ENCODE peak calls at places on chromosomes 6 and 20, in four cellular contexts. R is WTC11, O is HepG2, B is GM12878. L is an unnamed sample.

GRCh38 chr6:112431803-112432202 is 84.7 kb downstream of the RFPL4B start:
- DNase-seq in R (no peak), B (no peak), O (no peak), L (no peak)

GRCh38 chr6:31907158-31907813 is 5.4 kb upstream of the ZBTB12 start:
- DNase-seq in B (no peak), O (peak), R (no peak), L (no peak)

GRCh38 chr6:110761371-110761770 is 53.9 kb downstream of the CDK19 start:
- DNase-seq in R (no peak), B (no peak), O (no peak), L (no peak)

GRCh38 chr6:53503060-53503459 is 41.8 kb downstream of the GCLC start:
- DNase-seq in O (no peak), R (no peak), B (no peak), L (no peak)

GRCh38 chr6:31575335-31575901 is at the start of gene TNF:
- DNase-seq in B (peak), O (no peak), R (no peak), L (no peak)

GRCh38 chr6:137208279-137208678 is 10.9 kb downstream of the IFNGR1 start:
- DNase-seq in O (no peak), B (no peak), R (no peak), L (no peak)

GRCh38 chr6:84892666-84893065 is 128.3 kb upstream of the TBX18 start:
- DNase-seq in O (no peak), B (no peak), R (no peak), L (no peak)

GRCh38 chr6:56959094-56959493 is 4.2 kb downstream of the BEND6 start:
- DNase-seq in R (no peak), B (no peak), O (no peak), L (no peak)

GRCh38 chr20:7161690-7162089 is 394.2 kb downstream of the BMP2 start:
- DNase-seq in B (no peak), O (peak), R (peak), L (no peak)

GRCh38 chr6:83592770-83593394 is 80.5 kb downstream of the PRSS35 start:
- DNase-seq in B (peak), O (peak), R (peak), L (peak)

GRCh38 chr20:51705400-51705799 is 62.8 kb downstream of the ATP9A start:
- DNase-seq in B (no peak), R (no peak), O (no peak), L (no peak)

GRCh38 chr6:157143171-157143884 is 180.0 kb downstream of the TMEM242 start:
- DNase-seq in R (no peak), O (no peak), B (no peak), L (no peak)

GRCh38 chr6:54173084-54173483 is 61.8 kb downstream of the MLIP start:
- DNase-seq in B (no peak), O (no peak), R (no peak), L (no peak)

GRCh38 chr20:62876826-62877728 is 15.5 kb upstream of the TCFL5 start:
- DNase-seq in O (no peak), B (no peak), R (peak), L (no peak)

GRCh38 chr20:7015257-7015656 is 247.8 kb downstream of the BMP2 start:
- DNase-seq in O (no peak), B (no peak), R (no peak), L (no peak)

GRCh38 chr20:58233881-58234528 is 5.6 kb upstream of the ANKRD60 start:
- DNase-seq in R (peak), O (peak), B (no peak), L (peak)

GRCh38 chr20:56929606-56930005 is 300.5 kb downstream of the TFAP2C start:
- DNase-seq in B (no peak), O (no peak), R (no peak), L (no peak)

GRCh38 chr20:36065427-36065998 is 89.0 kb upstream of the EPB41L1 start:
- DNase-seq in R (no peak), B (no peak), O (no peak), L (no peak)

GRCh38 chr20:36582821-36583220 is 9.4 kb downstream of the TGIF2 start:
- DNase-seq in R (no peak), O (no peak), B (no peak), L (no peak)

GRCh38 chr20:330233-331149 is 5.1 kb downstream of the SOX12 start:
- DNase-seq in O (peak), B (no peak), R (peak), L (peak)

GRCh38 chr6:111482236-111482958 is 621 bp downstream of the REV3L start:
- DNase-seq in B (no peak), O (no peak), R (peak), L (peak)

GRCh38 chr6:18242062-18242851 is 22.1 kb downstream of the DEK start:
- DNase-seq in B (no peak), O (peak), R (no peak), L (no peak)

GRCh38 chr20:63587781-63588591 is 13.9 kb upstream of the HELZ2 start:
- DNase-seq in R (no peak), O (no peak), B (no peak), L (no peak)

GRCh38 chr6:33877982-33878381 is 74.2 kb upstream of the MLN start:
- DNase-seq in B (no peak), O (no peak), R (no peak), L (no peak)

GRCh38 chr6:111624391-111625098 is 18.9 kb upstream of the TRAF3IP2 start:
- DNase-seq in R (no peak), B (no peak), O (no peak), L (no peak)

GRCh38 chr6:162875070-162875469 is 147.3 kb downstream of the PACRG start:
- DNase-seq in O (no peak), B (no peak), R (no peak), L (no peak)

GRCh38 chr6:105077592-105078463 is 102.0 kb downstream of the POPDC3 start:
- DNase-seq in O (peak), B (no peak), R (no peak), L (peak)

GRCh38 chr6:5471637-5472430 is 210.5 kb downstream of the FARS2 start:
- DNase-seq in B (no peak), R (peak), O (no peak), L (no peak)

GRCh38 chr20:11248691-11249178 is 574.9 kb upstream of the JAG1 start:
- DNase-seq in R (no peak), O (no peak), B (no peak), L (no peak)

GRCh38 chr6:128696651-128697391 is 176.4 kb upstream of the PTPRK start:
- DNase-seq in O (no peak), B (no peak), R (no peak), L (no peak)

GRCh38 chr20:20743511-20744169 is 31.2 kb upstream of the RALGAPA2 start:
- DNase-seq in R (peak), B (no peak), O (peak), L (no peak)

GRCh38 chr6:110656492-110656891 is 158.8 kb downstream of the CDK19 start:
- DNase-seq in R (no peak), B (no peak), O (peak), L (no peak)

GRCh38 chr6:111642463-111643158 is 36.9 kb upstream of the TRAF3IP2 start:
- DNase-seq in B (peak), O (peak), R (peak), L (peak)

GRCh38 chr6:37624606-37625574 is 72.8 kb downstream of the MDGA1 start:
- DNase-seq in B (no peak), O (no peak), R (no peak), L (peak)

GRCh38 chr20:4112490-4113420 is 97.4 kb upstream of the RNF24 start:
- DNase-seq in B (peak), O (no peak), R (no peak), L (no peak)

GRCh38 chr20:36062799-36063198 is 91.7 kb upstream of the EPB41L1 start:
- DNase-seq in O (no peak), B (no peak), R (no peak), L (peak)

GRCh38 chr6:12280458-12280857 is 9.7 kb upstream of the EDN1 start:
- DNase-seq in R (no peak), O (no peak), B (no peak), L (no peak)
- TF ChIP-seq TCF7 in R (no peak), O (no peak), B (no peak), L (no peak)

GRCh38 chr20:48714764-48715163 is 113.0 kb downstream of the PREX1 start:
- DNase-seq in B (no peak), R (no peak), O (no peak), L (no peak)
- TF ChIP-seq TCF7 in B (no peak), R (no peak), O (no peak), L (no peak)

DNA sequence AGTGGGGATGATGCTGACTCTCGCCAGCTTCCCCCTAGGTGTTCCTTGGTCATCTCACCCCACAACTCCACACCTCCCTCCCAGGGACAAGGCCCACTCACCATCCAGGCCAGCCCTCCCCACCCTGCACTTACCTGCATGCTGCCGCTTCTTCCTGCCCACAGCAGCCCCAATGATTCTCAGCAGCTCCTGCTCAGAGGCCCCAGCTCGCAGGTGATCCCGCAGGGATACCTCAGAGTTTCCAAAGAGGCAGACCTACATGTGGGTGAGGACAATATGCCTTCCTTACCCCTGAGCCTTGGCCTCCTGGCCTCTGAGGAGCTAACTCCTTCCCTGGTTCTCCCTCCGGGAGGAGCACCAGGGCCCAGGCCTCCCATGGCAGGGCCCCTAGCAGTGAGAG is 24.6 kb downstream of the MOCS1 start:
- DNase-seq in B (no peak), R (no peak), O (no peak), L (no peak)
- TF ChIP-seq TCF7 in B (no peak), R (no peak), O (no peak), L (no peak)

GRCh38 chr6:82588020-82588419 is 224.4 kb downstream of the TPBG start:
- DNase-seq in B (no peak), R (no peak), O (no peak), L (no peak)
- TF ChIP-seq TCF7 in B (no peak), R (no peak), O (no peak), L (no peak)

GRCh38 chr6:152984387-152984872 is 1.6 kb upstream of the FBXO5 start:
- DNase-seq in B (peak), R (no peak), O (no peak), L (no peak)
- TF ChIP-seq TCF7 in B (no peak), R (no peak), O (no peak), L (no peak)

DNA sequence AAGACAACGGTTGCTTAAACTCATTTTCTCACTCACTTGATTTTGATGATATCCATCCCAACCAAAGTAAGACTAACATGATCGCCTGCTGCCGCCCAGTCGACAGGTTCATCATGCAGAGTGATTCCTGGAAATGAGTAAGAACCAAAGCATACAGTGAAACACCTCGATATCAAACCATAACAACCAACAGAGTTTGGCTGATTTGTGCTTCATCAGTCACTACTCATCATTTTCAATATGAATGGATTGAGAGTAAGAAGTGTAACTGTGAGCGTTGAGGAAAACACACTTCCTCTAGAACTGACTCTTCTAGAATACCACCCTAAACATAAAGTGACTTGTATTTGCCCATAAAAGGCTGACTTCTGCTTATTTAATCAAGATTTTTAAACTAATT is 29.2 kb upstream of the ALDH8A1 start:
- DNase-seq in B (peak), O (no peak), R (no peak), L (no peak)
- TF ChIP-seq TCF7 in B (peak), O (no peak), R (no peak), L (no peak)

GRCh38 chr20:1431158-1431557 is 35.5 kb downstream of the NSFL1C start:
- DNase-seq in R (no peak), O (no peak), B (no peak), L (no peak)

GRCh38 chr20:1437222-1437904 is 29.3 kb downstream of the NSFL1C start:
- DNase-seq in O (peak), B (peak), R (peak), L (peak)

GRCh38 chr20:1435337-1435699 is 31.3 kb downstream of the NSFL1C start:
- DNase-seq in R (no peak), B (no peak), O (no peak), L (no peak)

GRCh38 chr20:1438361-1438760 is 28.3 kb downstream of the NSFL1C start:
- DNase-seq in B (no peak), O (no peak), R (no peak), L (no peak)

GRCh38 chr20:1434571-1435336 is 31.9 kb downstream of the NSFL1C start:
- DNase-seq in B (peak), O (no peak), R (no peak), L (peak)
- TF ChIP-seq TCF7 in B (no peak), O (no peak), R (no peak), L (no peak)

GRCh38 chr20:61437280-61438206 is 185.5 kb downstream of the CDH4 start:
- DNase-seq in B (no peak), R (no peak), O (no peak), L (no peak)
- TF ChIP-seq TCF7 in B (no peak), R (no peak), O (no peak), L (no peak)